ENCODE peak calls at places on chromosomes 2 and 18, in six cellular contexts. W is GM12865, U is neural crest cell, A is stomach, T is cardiac muscle cell, G is fibroblast of lung. Y is an unnamed sample.

GRCh38 chr2:61423714-61424113 is 47.2 kb downstream of the USP34 start:
- DNase-seq in W (no peak), U (no peak), A (no peak), T (no peak), G (peak; percentile 55), Y (no peak)

GRCh38 chr2:104678181-104678580 is 175.7 kb upstream of the POU3F3 start:
- DNase-seq in W (no peak), U (no peak), A (no peak), T (no peak), G (no peak), Y (no peak)

GRCh38 chr2:133040175-133040574 is 370.2 kb upstream of the LYPD1 start:
- DNase-seq in W (no peak), U (no peak), A (no peak), T (no peak), G (peak; percentile 22), Y (no peak)

GRCh38 chr2:179264238-179265081 is at the start of gene SESTD1:
- DNase-seq in W (peak; percentile 60), U (peak; percentile 70), A (peak; percentile 67), T (peak; percentile 82), G (peak; percentile 47), Y (peak; percentile 82)

GRCh38 chr2:176099737-176100546 is at the start of gene HOXD12:
- DNase-seq in W (no peak), U (no peak), A (peak; percentile 24), T (no peak), G (no peak), Y (peak; percentile 66)

GRCh38 chr2:239275871-239276812 is 124.7 kb downstream of the HDAC4 start:
- DNase-seq in W (no peak), U (no peak), A (peak; percentile 35), T (no peak), G (peak; percentile 79), Y (peak; percentile 67)

GRCh38 chr2:121697108-121697631 is 39.5 kb downstream of the NIFK start:
- DNase-seq in W (no peak), U (no peak), A (peak; percentile 52), T (peak; percentile 5), G (no peak), Y (no peak)

GRCh38 chr2:47373747-47374146 is 29.2 kb upstream of the MSH2 start:
- DNase-seq in W (no peak), U (peak; percentile 16), A (peak; percentile 40), T (peak; percentile 26), G (no peak), Y (no peak)

GRCh38 chr2:229169751-229170150 is 101.3 kb downstream of the PID1 start:
- DNase-seq in W (no peak), U (no peak), A (no peak), T (no peak), G (peak; percentile 42), Y (no peak)

GRCh38 chr2:128272586-128273468 is 45.8 kb downstream of the HS6ST1 start:
- DNase-seq in W (no peak), U (no peak), A (no peak), T (no peak), G (no peak), Y (no peak)

GRCh38 chr2:148350211-148350610 is 294.3 kb upstream of the EPC2 start:
- DNase-seq in W (no peak), U (no peak), A (no peak), T (no peak), G (no peak), Y (no peak)

GRCh38 chr2:240832205-240832727 is 12.2 kb upstream of the KIF1A start:
- DNase-seq in W (peak; percentile 94), U (peak; percentile 96), A (peak; percentile 93), T (peak; percentile 94), G (peak; percentile 92), Y (peak; percentile 100)

GRCh38 chr2:132581917-132582316 is 88.1 kb downstream of the LYPD1 start:
- DNase-seq in W (no peak), U (no peak), A (peak; percentile 57), T (no peak), G (no peak), Y (no peak)

GRCh38 chr18:23738151-23738550 is 48.9 kb downstream of the LAMA3 start:
- DNase-seq in W (no peak), U (no peak), A (no peak), T (no peak), G (no peak), Y (no peak)

GRCh38 chr2:28610583-28611201 is 114.8 kb downstream of the PLB1 start:
- DNase-seq in W (peak; percentile 50), U (no peak), A (peak; percentile 56), T (no peak), G (peak; percentile 86), Y (no peak)

GRCh38 chr18:31424383-31424988 is 23.1 kb upstream of the DSG3 start:
- DNase-seq in W (peak; percentile 70), U (peak; percentile 41), A (peak; percentile 39), T (peak; percentile 71), G (peak; percentile 24), Y (no peak)

GRCh38 chr18:47036298-47036874 is 965 bp upstream of the ELOA2 start:
- DNase-seq in W (peak; percentile 14), U (peak; percentile 26), A (no peak), T (peak; percentile 25), G (peak; percentile 42), Y (no peak)

GRCh38 chr2:129905664-129906081 is 73.8 kb upstream of the RAB6C start:
- DNase-seq in W (no peak), U (no peak), A (peak; percentile 23), T (no peak), G (no peak), Y (no peak)

GRCh38 chr18:26869640-26870039 is 4.1 kb upstream of the AQP4 start:
- DNase-seq in W (peak; percentile 10), U (no peak), A (no peak), T (no peak), G (no peak), Y (no peak)

GRCh38 chr2:181656450-181657261 is at the start of gene CERKL:
- DNase-seq in W (peak; percentile 61), U (peak; percentile 33), A (peak; percentile 68), T (peak; percentile 60), G (peak; percentile 14), Y (no peak)

GRCh38 chr18:21808185-21808584 is 67.6 kb downstream of the MIB1 start:
- DNase-seq in W (no peak), U (no peak), A (no peak), T (no peak), G (no peak), Y (no peak)

GRCh38 chr18:44945847-44946490 is 265.3 kb downstream of the SETBP1 start:
- DNase-seq in W (no peak), U (peak; percentile 12), A (no peak), T (no peak), G (no peak), Y (no peak)

GRCh38 chr2:215830313-215830712 is 183.0 kb downstream of the MREG start:
- DNase-seq in W (no peak), U (no peak), A (peak; percentile 32), T (no peak), G (peak; percentile 96), Y (no peak)

GRCh38 chr18:43531438-43531837 is 254.1 kb upstream of the SYT4 start:
- DNase-seq in W (no peak), U (no peak), A (no peak), T (no peak), G (no peak), Y (no peak)

GRCh38 chr18:58335821-58336220 is 291.8 kb downstream of the NEDD4L start:
- DNase-seq in W (no peak), U (no peak), A (no peak), T (no peak), G (no peak), Y (no peak)
- TF ChIP-seq CTCF in W (no peak), U (peak; percentile 35), A (no peak), T (peak; percentile 29), G (peak; percentile 5), Y (peak; percentile 60)

DNA sequence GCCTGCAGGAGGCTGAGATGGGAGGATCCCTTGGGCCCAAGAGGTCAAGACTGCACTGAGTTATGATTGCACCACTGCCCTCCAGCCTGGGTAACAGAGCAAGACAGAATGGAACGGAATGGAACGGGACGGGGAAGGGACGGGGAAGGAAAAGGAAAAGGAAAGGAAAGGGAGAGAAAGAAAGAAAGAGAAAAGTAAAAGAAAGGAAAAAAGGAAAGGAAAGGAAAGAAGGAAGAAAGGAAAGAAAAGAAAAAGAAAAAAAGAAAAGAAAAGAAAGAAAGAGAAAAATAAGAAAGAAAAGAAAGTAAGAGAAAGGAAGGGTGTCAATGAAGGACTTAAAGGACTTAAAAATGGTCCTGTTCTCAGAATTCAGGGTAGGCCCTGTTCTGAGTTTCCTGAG is 4.3 kb upstream of the SPOPL start:
- DNase-seq in W (no peak), U (no peak), A (no peak), T (no peak), G (no peak), Y (no peak)
- TF ChIP-seq CTCF in W (no peak), U (no peak), A (no peak), T (no peak), G (no peak), Y (no peak)

GRCh38 chr18:5468394-5468793 is 75.4 kb downstream of the EPB41L3 start:
- DNase-seq in W (no peak), U (no peak), A (no peak), T (no peak), G (no peak), Y (no peak)

GRCh38 chr18:5467666-5468065 is 76.1 kb downstream of the EPB41L3 start:
- DNase-seq in W (no peak), U (no peak), A (no peak), T (no peak), G (no peak), Y (no peak)

GRCh38 chr18:5463836-5464235 is 80.0 kb downstream of the EPB41L3 start:
- DNase-seq in W (no peak), U (no peak), A (no peak), T (no peak), G (no peak), Y (no peak)

GRCh38 chr18:5464241-5464640 is 79.6 kb downstream of the EPB41L3 start:
- DNase-seq in W (no peak), U (no peak), A (no peak), T (no peak), G (no peak), Y (no peak)

GRCh38 chr18:5466256-5466655 is 77.5 kb downstream of the EPB41L3 start:
- DNase-seq in W (no peak), U (no peak), A (no peak), T (no peak), G (no peak), Y (no peak)
- TF ChIP-seq CTCF in W (no peak), U (no peak), A (no peak), T (no peak), G (no peak), Y (no peak)

GRCh38 chr2:187966924-187967323 is 324.8 kb upstream of the GULP1 start:
- DNase-seq in W (no peak), U (no peak), A (no peak), T (no peak), G (no peak), Y (no peak)

GRCh38 chr2:187976667-187977333 is 314.9 kb upstream of the GULP1 start:
- DNase-seq in W (no peak), U (no peak), A (no peak), T (no peak), G (no peak), Y (no peak)

GRCh38 chr2:187976259-187976658 is 315.4 kb upstream of the GULP1 start:
- DNase-seq in W (no peak), U (no peak), A (no peak), T (no peak), G (no peak), Y (no peak)

DNA sequence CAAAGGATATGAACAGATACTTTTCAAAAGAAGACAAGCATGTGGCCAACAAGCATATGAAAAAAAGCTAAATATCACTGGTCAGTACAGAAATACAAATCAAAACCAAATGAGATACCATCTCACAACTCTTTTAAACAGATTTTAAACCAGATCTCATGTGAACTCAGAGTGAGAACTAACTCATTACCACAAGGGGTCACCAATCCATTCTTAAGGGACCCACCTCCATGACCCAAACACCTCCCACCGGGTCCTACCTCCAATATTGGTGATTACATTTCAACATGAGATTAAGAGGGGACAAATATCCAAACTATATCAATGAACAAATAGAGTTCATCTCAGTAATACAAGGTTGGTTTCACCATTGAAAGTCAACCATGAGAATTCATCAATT is 319.8 kb upstream of the GULP1 start:
- DNase-seq in W (no peak), U (no peak), A (no peak), T (no peak), G (no peak), Y (no peak)
- TF ChIP-seq CTCF in W (peak; percentile 2), U (no peak), A (no peak), T (no peak), G (no peak), Y (no peak)

Y was measured in type B pancreatic cell.